ENCODE peak calls at places on chromosomes 6 and 20, in ten cellular contexts. J is AG10803; L is HepG2; C is effector CD4-positive, alpha-beta T cell; X is vagina; H is adrenal gland; P is caudate nucleus; N is fibroblast of lung; A is activated CD8-positive, alpha-beta memory T cell treated with anti-CD3 and anti-CD28 coated beads for 4 hours; D is NCI-H2081. Y is an unnamed sample.

GRCh38 chr6:108168501-108168979 is 2.7 kb downstream of the NR2E1 start:
- DNase-seq in J (peak), L (peak), C (no peak), X (no peak), H (no peak), P (no peak), N (no peak), A (no peak), D (no peak), Y (no peak)

GRCh38 chr20:36575066-36575743 is 1.8 kb downstream of the TGIF2 start:
- DNase-seq in J (peak), L (peak), C (no peak), X (no peak), H (peak), P (peak), N (peak), A (no peak), D (peak), Y (no peak)

GRCh38 chr20:61789329-61789728 is 276.4 kb downstream of the TAF4 start:
- DNase-seq in J (no peak), L (no peak), C (no peak), X (no peak), H (no peak), P (no peak), N (no peak), A (no peak), D (no peak), Y (no peak)

GRCh38 chr6:123655520-123656306 is 19.0 kb upstream of the TRDN start:
- DNase-seq in J (peak), L (no peak), C (no peak), X (no peak), H (no peak), P (no peak), N (peak), A (no peak), D (no peak), Y (no peak)

GRCh38 chr6:124057448-124057847 is 253.8 kb downstream of the NKAIN2 start:
- DNase-seq in J (no peak), L (no peak), C (no peak), X (no peak), H (no peak), P (no peak), N (peak), A (no peak), D (peak), Y (no peak)

GRCh38 chr20:62186887-62187866 is 4.3 kb downstream of the MTG2 start:
- DNase-seq in J (peak), L (no peak), C (no peak), X (no peak), H (no peak), P (no peak), N (no peak), A (no peak), D (no peak), Y (no peak)

GRCh38 chr20:17538517-17539170 is 7.5 kb upstream of the BFSP1 start:
- DNase-seq in J (no peak), L (no peak), C (no peak), X (no peak), H (no peak), P (no peak), N (no peak), A (no peak), D (no peak), Y (no peak)

GRCh38 chr20:36956674-36957073 is 5.2 kb upstream of the SAMHD1 start:
- DNase-seq in J (no peak), L (no peak), C (no peak), X (no peak), H (no peak), P (no peak), N (no peak), A (no peak), D (no peak), Y (no peak)

GRCh38 chr6:106643061-106643460 is 13.7 kb downstream of the QRSL1 start:
- DNase-seq in J (peak), L (no peak), C (no peak), X (no peak), H (no peak), P (no peak), N (peak), A (no peak), D (no peak), Y (no peak)

GRCh38 chr6:31680841-31681671 is at the start of gene LY6G5C:
- DNase-seq in J (peak), L (peak), C (peak), X (no peak), H (peak), P (peak), N (peak), A (peak), D (peak), Y (peak)

GRCh38 chr6:9957330-9957729 is 457.5 kb downstream of the TFAP2A start:
- DNase-seq in J (no peak), L (no peak), C (no peak), X (no peak), H (no peak), P (no peak), N (no peak), A (no peak), D (no peak), Y (no peak)

GRCh38 chr6:108809211-108809610 is 39.0 kb upstream of the ARMC2 start:
- DNase-seq in J (no peak), L (no peak), C (no peak), X (no peak), H (no peak), P (no peak), N (no peak), A (no peak), D (no peak), Y (no peak)

GRCh38 chr6:24848461-24848860 is 49.7 kb upstream of the ARMH2 start:
- DNase-seq in J (no peak), L (no peak), C (no peak), X (no peak), H (no peak), P (peak), N (no peak), A (no peak), D (no peak), Y (no peak)

GRCh38 chr6:11043961-11044711 is at the start of gene ELOVL2:
- DNase-seq in J (peak), L (peak), C (no peak), X (no peak), H (peak), P (no peak), N (peak), A (no peak), D (peak), Y (no peak)

GRCh38 chr20:45927071-45927878 is 7.2 kb upstream of the PCIF1 start:
- DNase-seq in J (no peak), L (peak), C (no peak), X (no peak), H (no peak), P (no peak), N (no peak), A (no peak), D (no peak), Y (no peak)

GRCh38 chr20:568097-568864 is 24.7 kb upstream of the CSNK2A1 start:
- DNase-seq in J (no peak), L (no peak), C (no peak), X (no peak), H (no peak), P (no peak), N (no peak), A (no peak), D (no peak), Y (no peak)

GRCh38 chr6:151269318-151269995 is 29.7 kb downstream of the AKAP12 start:
- DNase-seq in J (peak), L (no peak), C (no peak), X (no peak), H (no peak), P (no peak), N (peak), A (no peak), D (no peak), Y (no peak)

GRCh38 chr6:51021171-51021570 is 202.5 kb downstream of the TFAP2B start:
- DNase-seq in J (peak), L (no peak), C (no peak), X (no peak), H (no peak), P (no peak), N (no peak), A (no peak), D (no peak), Y (no peak)

GRCh38 chr6:157099912-157100593 is 223.3 kb downstream of the TMEM242 start:
- DNase-seq in J (no peak), L (no peak), C (peak), X (no peak), H (no peak), P (no peak), N (no peak), A (peak), D (no peak), Y (peak)

GRCh38 chr6:7424967-7425807 is 35.6 kb downstream of the RIOK1 start:
- DNase-seq in J (peak), L (peak), C (no peak), X (no peak), H (no peak), P (no peak), N (peak), A (no peak), D (no peak), Y (no peak)

GRCh38 chr6:169370666-169371343 is 117.2 kb upstream of the THBS2 start:
- DNase-seq in J (no peak), L (no peak), C (no peak), X (no peak), H (no peak), P (no peak), N (no peak), A (no peak), D (no peak), Y (no peak)

GRCh38 chr6:10518461-10519216 is 2.5 kb upstream of the GCNT2 start:
- DNase-seq in J (no peak), L (peak), C (no peak), X (no peak), H (no peak), P (no peak), N (peak), A (no peak), D (no peak), Y (no peak)